ENCODE peak calls at places on chromosomes 1 and 21, in five cellular contexts. J is fibroblast of mammary gland, F is mesothelial cell of epicardium, W is psoas muscle, M is neural crest cell. A is an unnamed sample.

GRCh38 chr1:246200225-246200624 is 306.9 kb downstream of the SMYD3 start:
- DNase-seq in W (no peak), F (no peak), M (no peak), J (no peak), A (no peak)

GRCh38 chr1:201051399-201051798 is 27.9 kb upstream of the KIF21B start:
- DNase-seq in F (no peak), M (no peak), W (no peak), J (no peak), A (no peak)

GRCh38 chr1:202054094-202054493 is 43.7 kb downstream of the ELF3 start:
- DNase-seq in W (no peak), F (no peak), M (no peak), J (no peak), A (no peak)

GRCh38 chr1:105138445-105138821 is 1388.7 kb downstream of the AMY1C start:
- DNase-seq in W (no peak), J (peak), M (no peak), F (no peak), A (no peak)

GRCh38 chr1:85137660-85138059 is 63.2 kb downstream of the SYDE2 start:
- DNase-seq in W (no peak), J (no peak), M (no peak), F (no peak), A (no peak)

GRCh38 chr1:246838118-246838456 is 93.7 kb downstream of the AHCTF1 start:
- DNase-seq in M (no peak), W (no peak), J (no peak), F (no peak), A (no peak)

GRCh38 chr1:58109646-58110200 is 436.8 kb downstream of the OMA1 start:
- DNase-seq in J (no peak), W (no peak), F (no peak), M (no peak), A (no peak)

GRCh38 chr21:44324854-44325107 is 14.4 kb downstream of the CFAP410 start:
- DNase-seq in M (no peak), W (no peak), J (no peak), F (no peak), A (no peak)

GRCh38 chr21:45183852-45184251 is 103.8 kb downstream of the POFUT2 start:
- DNase-seq in J (no peak), M (no peak), W (no peak), F (no peak), A (no peak)

GRCh38 chr1:185896863-185897262 is 162.7 kb downstream of the HMCN1 start:
- DNase-seq in M (no peak), W (no peak), F (no peak), J (peak), A (no peak)

GRCh38 chr1:239112092-239112491 is 274.3 kb upstream of the CHRM3 start:
- DNase-seq in J (no peak), F (no peak), M (no peak), W (no peak), A (no peak)

GRCh38 chr1:6668503-6668902 is 33.1 kb downstream of the DNAJC11 start:
- DNase-seq in M (no peak), J (no peak), W (no peak), F (no peak), A (no peak)

GRCh38 chr1:39023140-39023539 is 3.0 kb upstream of the NDUFS5 start:
- DNase-seq in J (no peak), W (no peak), M (no peak), F (no peak), A (no peak)

GRCh38 chr21:15221799-15222386 is 157.1 kb upstream of the NRIP1 start:
- DNase-seq in W (peak), M (peak), J (peak), F (no peak), A (no peak)

GRCh38 chr1:59062743-59063142 is 234.2 kb upstream of the FGGY start:
- DNase-seq in M (no peak), W (peak), F (no peak), J (peak), A (no peak)

GRCh38 chr1:58065520-58065919 is 481.0 kb downstream of the OMA1 start:
- DNase-seq in M (no peak), J (no peak), F (no peak), W (no peak), A (no peak)

GRCh38 chr1:108695515-108695914 is 3.4 kb downstream of the PRPF38B start:
- DNase-seq in F (no peak), J (no peak), W (no peak), M (no peak), A (no peak)

GRCh38 chr1:234208791-234209190 is 164.5 kb upstream of the COA6 start:
- DNase-seq in W (no peak), M (no peak), J (peak), F (no peak), A (no peak)

GRCh38 chr1:32651461-32652073 is 559 bp downstream of the RBBP4 start:
- DNase-seq in M (no peak), W (no peak), F (no peak), J (no peak), A (no peak)

GRCh38 chr1:145985502-145986439 is 10.6 kb downstream of the TXNIP start:
- DNase-seq in F (no peak), M (no peak), W (peak), J (peak), A (no peak)

GRCh38 chr1:165842363-165843129 is 15.1 kb downstream of the UCK2 start:
- DNase-seq in F (no peak), W (no peak), J (peak), M (no peak), A (no peak)

GRCh38 chr1:25927541-25928265 is 21.5 kb upstream of the STMN1 start:
- DNase-seq in M (peak), F (no peak), J (no peak), W (no peak), A (no peak)

GRCh38 chr21:35044770-35045538 is 4.1 kb downstream of the RUNX1 start:
- DNase-seq in F (no peak), M (no peak), J (no peak), W (no peak), A (no peak)

GRCh38 chr1:47418122-47418521 is 2.0 kb downstream of the FOXE3 start:
- DNase-seq in J (no peak), F (no peak), M (no peak), W (no peak), A (no peak)

GRCh38 chr1:47418681-47419272 is 2.7 kb downstream of the FOXE3 start:
- DNase-seq in J (no peak), F (no peak), W (no peak), M (no peak), A (no peak)

GRCh38 chr1:47424336-47424982 is 8.4 kb downstream of the FOXE3 start:
- DNase-seq in M (peak), F (no peak), J (peak), W (no peak), A (no peak)

GRCh38 chr1:47420547-47420946 is 4.5 kb downstream of the FOXE3 start:
- DNase-seq in F (no peak), M (no peak), W (no peak), J (no peak), A (no peak)

DNA sequence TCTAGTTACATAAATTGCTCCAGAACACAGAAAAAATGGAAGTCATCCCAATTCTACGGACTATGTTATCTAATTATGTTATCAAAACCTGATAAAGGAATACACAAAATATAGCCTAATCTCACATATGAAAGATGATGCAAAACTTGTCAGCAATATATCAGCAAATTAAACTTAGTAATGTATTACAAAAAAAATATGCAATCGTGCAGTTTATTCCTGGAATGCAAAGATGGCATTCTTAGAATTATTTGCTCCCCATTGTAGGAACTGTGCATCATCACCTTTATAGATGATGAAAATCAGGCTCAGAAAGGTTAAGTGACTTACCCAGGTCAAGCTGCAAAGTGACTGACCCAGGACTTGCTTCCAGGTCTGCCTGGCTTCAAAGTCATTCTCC is 7.8 kb downstream of the FOXE3 start:
- DNase-seq in J (no peak), F (no peak), M (no peak), W (no peak), A (no peak)
- TF ChIP-seq CTCF in J (no peak), F (no peak), M (no peak), W (no peak), A (no peak)

DNA sequence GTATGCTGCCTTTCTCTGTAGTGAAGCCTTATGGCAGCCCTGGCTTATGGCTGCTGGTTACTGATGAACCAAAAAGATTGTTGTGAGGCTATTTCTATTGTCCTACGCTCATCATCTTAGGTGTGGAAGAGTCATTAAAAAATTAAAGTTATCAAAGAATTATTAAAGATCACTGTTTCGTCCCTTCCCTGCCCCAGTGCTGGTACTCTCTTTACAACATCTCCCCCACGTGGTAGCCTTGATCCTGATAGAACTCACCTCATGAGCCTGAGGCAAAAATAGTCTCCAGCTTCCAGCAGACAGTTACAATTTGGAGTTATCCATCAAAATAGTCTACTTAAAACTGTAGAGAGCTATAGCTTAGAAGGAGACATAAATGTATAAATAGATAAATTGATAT is 201.5 kb downstream of the S1PR1 start:
- DNase-seq in J (peak), M (no peak), F (no peak), W (no peak), A (no peak)
- TF ChIP-seq CTCF in J (no peak), M (peak), F (no peak), W (no peak), A (no peak)

GRCh38 chr1:155050560-155051341 is at the start of gene ADAM15:
- DNase-seq in W (peak), F (peak), J (peak), M (peak), A (peak)
- TF ChIP-seq CTCF in W (peak), F (peak), J (peak), M (peak), A (peak)

DNA sequence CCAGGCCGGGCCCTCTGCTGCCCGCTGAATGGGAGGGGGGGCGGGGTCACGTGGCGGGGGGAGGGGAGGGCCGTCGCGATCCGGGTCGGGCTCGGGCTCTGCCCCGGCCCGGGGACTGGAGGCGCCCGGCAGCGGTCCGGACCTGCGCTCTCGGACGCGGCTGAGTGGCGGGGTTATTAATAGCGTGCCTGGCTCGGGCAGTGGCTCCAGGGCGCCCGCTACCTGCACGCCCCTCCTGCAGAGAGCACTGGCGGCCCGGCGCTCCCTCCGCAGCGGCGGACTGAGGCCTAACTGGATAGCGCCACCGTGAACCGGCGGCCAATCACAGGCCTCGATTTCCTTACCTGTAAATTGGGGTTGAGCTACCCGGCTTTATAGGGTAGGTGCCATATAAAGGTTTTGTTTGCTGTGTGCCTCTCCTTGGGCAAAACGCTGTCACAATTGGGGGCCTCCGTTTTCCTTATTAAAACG is 28.0 kb downstream of the AHDC1 start:
- DNase-seq in F (no peak), M (no peak), J (no peak), W (peak), A (no peak)
- TF ChIP-seq CTCF in F (no peak), M (no peak), J (no peak), W (peak), A (no peak)